ENCODE peak calls at places on chromosome 13, in six cellular contexts. P, E, Z, S, C and J are unnamed samples.

GRCh38 chr13:41019027-41019487 is at the start of gene ELF1:
- DNase-seq in P (peak; percentile 51), E (peak; percentile 90), Z (no peak), S (peak; percentile 61), C (peak; percentile 54), J (peak; percentile 3)

GRCh38 chr13:105762096-105762495 is 773.4 kb downstream of the EFNB2 start:
- DNase-seq in P (no peak), E (no peak), Z (no peak), S (no peak), C (no peak), J (no peak)

GRCh38 chr13:98324105-98324504 is 147.0 kb upstream of the RNF113B start:
- DNase-seq in P (no peak), E (no peak), Z (no peak), S (no peak), C (no peak), J (no peak)

GRCh38 chr13:114241918-114242317 is 7.2 kb downstream of the CDC16 start:
- DNase-seq in P (no peak), E (no peak), Z (no peak), S (no peak), C (no peak), J (no peak)

GRCh38 chr13:28819046-28819747 is 942 bp upstream of the MTUS2 start:
- DNase-seq in P (no peak), E (peak; percentile 26), Z (peak; percentile 4), S (peak; percentile 30), C (peak; percentile 76), J (no peak)

GRCh38 chr13:107275945-107276614 is 708.1 kb upstream of the ARGLU1 start:
- DNase-seq in P (no peak), E (peak; percentile 11), Z (no peak), S (peak; percentile 72), C (no peak), J (no peak)

GRCh38 chr13:64075543-64076271 is 2660.1 kb upstream of the PCDH20 start:
- DNase-seq in P (no peak), E (no peak), Z (no peak), S (no peak), C (no peak), J (no peak)

GRCh38 chr13:82356667-82357066 is 1525.6 kb downstream of the SLITRK1 start:
- DNase-seq in P (no peak), E (no peak), Z (no peak), S (no peak), C (peak; percentile 12), J (no peak)

GRCh38 chr13:46197299-46197975 is 14.3 kb upstream of the LRRC63 start:
- DNase-seq in P (no peak), E (peak; percentile 31), Z (no peak), S (no peak), C (no peak), J (no peak)

GRCh38 chr13:71962735-71963134 is 95.7 kb upstream of the DACH1 start:
- DNase-seq in P (no peak), E (no peak), Z (no peak), S (no peak), C (no peak), J (no peak)

GRCh38 chr13:100234524-100235136 is 145.7 kb downstream of the PCCA start:
- DNase-seq in P (no peak), E (no peak), Z (no peak), S (peak; percentile 45), C (peak; percentile 12), J (no peak)

GRCh38 chr13:93060144-93060543 is 166.5 kb upstream of the GPC6 start:
- DNase-seq in P (no peak), E (no peak), Z (no peak), S (no peak), C (no peak), J (no peak)

GRCh38 chr13:66618702-66619101 is 611.4 kb downstream of the PCDH9 start:
- DNase-seq in P (peak; percentile 12), E (peak; percentile 14), Z (no peak), S (peak; percentile 61), C (peak; percentile 16), J (no peak)

GRCh38 chr13:104450006-104450405 is 1383.8 kb upstream of the SLC10A2 start:
- DNase-seq in P (no peak), E (peak; percentile 2), Z (no peak), S (no peak), C (no peak), J (no peak)

GRCh38 chr13:20492641-20493040 is 33.0 kb downstream of the CRYL1 start:
- DNase-seq in P (no peak), E (peak; percentile 45), Z (peak; percentile 35), S (peak; percentile 50), C (peak; percentile 52), J (no peak)

GRCh38 chr13:36029171-36029570 is 102.0 kb downstream of the DCLK1 start:
- DNase-seq in P (no peak), E (peak; percentile 11), Z (no peak), S (peak; percentile 17), C (no peak), J (no peak)

GRCh38 chr13:36543671-36544070 is 111.4 kb downstream of the CCNA1 start:
- DNase-seq in P (no peak), E (no peak), Z (no peak), S (no peak), C (no peak), J (peak; percentile 71)

GRCh38 chr13:27168086-27168485 is 3.5 kb downstream of the USP12 start:
- DNase-seq in P (no peak), E (no peak), Z (no peak), S (no peak), C (no peak), J (no peak)

GRCh38 chr13:113880651-113881611 is 17.1 kb upstream of the GAS6 start:
- DNase-seq in P (no peak), E (peak; percentile 27), Z (no peak), S (no peak), C (no peak), J (no peak)

GRCh38 chr13:42495256-42495655 is 78.7 kb upstream of the TNFSF11 start:
- DNase-seq in P (no peak), E (peak; percentile 65), Z (no peak), S (peak; percentile 77), C (no peak), J (no peak)

GRCh38 chr13:85737952-85738351 is 61.3 kb downstream of the SLITRK6 start:
- DNase-seq in P (no peak), E (no peak), Z (no peak), S (no peak), C (no peak), J (no peak)

GRCh38 chr13:33997574-33997973 is 179.6 kb downstream of the RFC3 start:
- DNase-seq in P (no peak), E (no peak), Z (no peak), S (no peak), C (no peak), J (no peak)

GRCh38 chr13:24338721-24339120 is 29.3 kb downstream of the C1QTNF9 start:
- DNase-seq in P (no peak), E (no peak), Z (no peak), S (no peak), C (no peak), J (no peak)

GRCh38 chr13:39274926-39275325 is 236.7 kb downstream of the NHLRC3 start:
- DNase-seq in P (no peak), E (no peak), Z (no peak), S (no peak), C (no peak), J (no peak)

GRCh38 chr13:76879211-76879875 is 6.9 kb downstream of the KCTD12 start:
- DNase-seq in P (peak; percentile 52), E (peak; percentile 79), Z (no peak), S (peak; percentile 93), C (peak; percentile 77), J (no peak)

GRCh38 chr13:41708648-41709175 is 251.4 kb downstream of the RGCC start:
- DNase-seq in P (no peak), E (no peak), Z (no peak), S (no peak), C (no peak), J (no peak)

GRCh38 chr13:81639984-81640582 is 1299.2 kb upstream of the SPRY2 start:
- DNase-seq in P (no peak), E (peak; percentile 14), Z (no peak), S (peak; percentile 1), C (peak; percentile 0), J (no peak)

GRCh38 chr13:23810842-23811241 is 78.4 kb downstream of the MIPEP start:
- DNase-seq in P (no peak), E (no peak), Z (no peak), S (no peak), C (no peak), J (no peak)

GRCh38 chr13:25440081-25440480 is 68.3 kb downstream of the ATP8A2 start:
- DNase-seq in P (no peak), E (no peak), Z (no peak), S (no peak), C (no peak), J (no peak)

GRCh38 chr13:106132216-106132615 is 403.2 kb downstream of the EFNB2 start:
- DNase-seq in P (no peak), E (no peak), Z (no peak), S (no peak), C (no peak), J (no peak)

GRCh38 chr13:97266734-97267417 is 44.7 kb downstream of the MBNL2 start:
- DNase-seq in P (no peak), E (no peak), Z (no peak), S (peak; percentile 62), C (no peak), J (no peak)

GRCh38 chr13:43006893-43007631 is 15.0 kb upstream of the EPSTI1 start:
- DNase-seq in P (no peak), E (peak; percentile 42), Z (no peak), S (peak; percentile 77), C (peak; percentile 61), J (no peak)

GRCh38 chr13:31846984-31847752 is 107.8 kb downstream of the RXFP2 start:
- DNase-seq in P (no peak), E (no peak), Z (no peak), S (no peak), C (peak; percentile 32), J (peak; percentile 36)

GRCh38 chr13:79392882-79393563 is 13.0 kb downstream of the RBM26 start:
- DNase-seq in P (no peak), E (peak; percentile 91), Z (no peak), S (peak; percentile 67), C (peak; percentile 68), J (no peak)

GRCh38 chr13:112761701-112762689 is 72.2 kb downstream of the ATP11A start:
- DNase-seq in P (no peak), E (no peak), Z (no peak), S (no peak), C (no peak), J (no peak)

GRCh38 chr13:102405499-102406079 is 3.7 kb upstream of the FGF14 start:
- DNase-seq in P (no peak), E (peak; percentile 3), Z (no peak), S (peak; percentile 18), C (no peak), J (no peak)